ENCODE peak calls at places on chromosomes 2 and 18, in five cellular contexts. K is dorsolateral prefrontal cortex, D is cardiac muscle cell, G is heart left ventricle, F is A673. W is an unnamed sample.

GRCh38 chr18:12745095-12745820 is 42.4 kb downstream of the PSMG2 start:
- DNase-seq in F (peak; percentile 56), D (no peak), G (no peak), K (no peak), W (no peak)

GRCh38 chr2:234880551-234881211 is 71.1 kb upstream of the SH3BP4 start:
- DNase-seq in G (no peak), D (no peak), K (no peak), F (no peak), W (no peak)

GRCh38 chr18:24262097-24262496 is 123.2 kb downstream of the CABYR start:
- DNase-seq in K (no peak), F (no peak), D (no peak), G (no peak), W (no peak)

GRCh38 chr2:12197133-12197532 is 450.7 kb downstream of the LPIN1 start:
- DNase-seq in F (no peak), K (no peak), G (no peak), D (no peak), W (no peak)

GRCh38 chr2:74481961-74482800 is 617 bp downstream of the CCDC142 start:
- DNase-seq in F (no peak), K (no peak), D (peak; percentile 75), G (no peak), W (peak; percentile 68)

GRCh38 chr2:68253211-68254068 is 1.1 kb upstream of the PPP3R1 start:
- DNase-seq in D (no peak), K (no peak), G (no peak), F (peak; percentile 33), W (no peak)

GRCh38 chr2:81247648-81248047 is 943.1 kb upstream of the LRRTM1 start:
- DNase-seq in D (no peak), K (no peak), G (no peak), F (no peak), W (no peak)

GRCh38 chr2:98872526-98872925 is 63.5 kb downstream of the CRACDL start:
- DNase-seq in D (no peak), F (no peak), K (no peak), G (no peak), W (no peak)

GRCh38 chr2:183493060-183493459 is 368.8 kb downstream of the NUP35 start:
- DNase-seq in K (no peak), G (no peak), F (no peak), D (no peak), W (no peak)

GRCh38 chr18:29879763-29880162 is 1162.8 kb downstream of the DSC3 start:
- DNase-seq in F (peak; percentile 1), K (no peak), G (no peak), D (no peak), W (no peak)

GRCh38 chr2:159200498-159200897 is 86.0 kb downstream of the WDSUB1 start:
- DNase-seq in F (no peak), K (no peak), G (no peak), D (no peak), W (no peak)

GRCh38 chr2:170714156-170715061 is 728 bp upstream of the SP5 start:
- DNase-seq in F (peak; percentile 25), G (no peak), K (no peak), D (peak; percentile 57), W (peak; percentile 65)

GRCh38 chr2:170362895-170363582 is 185.1 kb downstream of the MYO3B start:
- DNase-seq in D (no peak), G (no peak), K (no peak), F (peak; percentile 44), W (no peak)

GRCh38 chr2:135227386-135227785 is 175.3 kb downstream of the RAB3GAP1 start:
- DNase-seq in K (no peak), D (no peak), F (no peak), G (no peak), W (no peak)

GRCh38 chr18:60067426-60068210 is 167.8 kb downstream of the PMAIP1 start:
- DNase-seq in K (no peak), D (peak; percentile 25), F (no peak), G (no peak), W (no peak)

GRCh38 chr2:69046221-69046662 is 33.3 kb downstream of the ANTXR1 start:
- DNase-seq in K (no peak), F (no peak), D (no peak), G (no peak), W (no peak)

GRCh38 chr2:127771756-127772155 is 39.2 kb downstream of the WDR33 start:
- DNase-seq in D (no peak), G (no peak), K (no peak), F (no peak), W (no peak)

GRCh38 chr2:215314896-215315295 is 3.0 kb downstream of the ATIC start:
- DNase-seq in G (no peak), D (no peak), K (no peak), F (no peak), W (no peak)

GRCh38 chr2:159124441-159124911 is 156.0 kb downstream of the TANC1 start:
- DNase-seq in F (peak; percentile 64), G (no peak), K (no peak), D (no peak), W (no peak)

GRCh38 chr2:195687320-195688086 is 30.5 kb downstream of the SLC39A10 start:
- DNase-seq in D (no peak), K (no peak), F (no peak), G (no peak), W (no peak)

GRCh38 chr2:85326946-85327756 is 638 bp downstream of the TGOLN2 start:
- DNase-seq in K (peak; percentile 58), F (peak; percentile 43), G (peak; percentile 66), D (peak; percentile 48), W (peak; percentile 42)

GRCh38 chr18:74806700-74807416 is 209.2 kb downstream of the ZNF407 start:
- DNase-seq in G (no peak), K (no peak), F (no peak), D (no peak), W (no peak)

GRCh38 chr2:75094405-75094804 is 104.9 kb downstream of the TACR1 start:
- DNase-seq in F (no peak), G (no peak), D (no peak), K (no peak), W (no peak)

GRCh38 chr18:69636529-69637301 is 236.0 kb downstream of the DOK6 start:
- DNase-seq in F (peak; percentile 40), D (no peak), G (no peak), K (no peak), W (no peak)

GRCh38 chr18:7741640-7742039 is 174.5 kb downstream of the PTPRM start:
- DNase-seq in D (no peak), K (no peak), G (no peak), F (no peak), W (no peak)

GRCh38 chr18:50748243-50749229 is 71.3 kb downstream of the MRO start:
- DNase-seq in G (no peak), F (peak; percentile 89), D (peak; percentile 31), K (no peak), W (peak; percentile 30)

GRCh38 chr2:239874636-239875356 is 150.3 kb downstream of the NDUFA10 start:
- DNase-seq in K (no peak), D (no peak), F (no peak), G (no peak), W (no peak)

GRCh38 chr2:158773121-158773520 is 22.0 kb upstream of the DAPL1 start:
- DNase-seq in G (no peak), D (no peak), F (no peak), K (no peak), W (no peak)

DNA sequence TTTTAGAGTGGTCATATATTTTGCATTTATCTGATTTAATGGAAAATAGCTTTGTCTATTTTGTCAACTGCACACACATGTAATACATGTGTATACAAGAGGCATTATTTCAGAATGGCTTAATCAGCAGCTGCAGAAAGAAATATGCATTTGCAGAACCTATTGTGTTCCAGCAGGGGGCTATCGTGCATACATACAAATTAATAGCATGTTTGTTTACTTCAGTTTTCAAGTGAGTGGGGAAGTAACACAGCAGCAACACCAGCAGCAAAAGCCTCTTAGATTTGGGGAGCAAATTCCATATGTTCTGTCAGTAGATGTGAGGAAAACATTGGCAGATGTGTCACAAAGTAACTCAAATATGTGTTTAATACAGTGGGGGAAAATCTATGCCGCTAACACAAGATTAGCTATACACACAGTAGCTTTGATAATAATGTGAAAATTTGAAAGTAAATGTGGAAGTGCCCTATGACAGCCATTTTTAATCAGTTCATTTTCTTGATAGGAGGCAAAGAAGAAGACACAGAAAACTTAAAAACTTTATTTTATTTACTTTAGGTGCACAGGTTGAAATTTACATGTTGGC is 218.1 kb downstream of the WDR7 start:
- DNase-seq in D (peak; percentile 56), G (no peak), K (no peak), F (peak; percentile 70), W (peak; percentile 11)
- TF ChIP-seq CTCF in D (peak; percentile 84), G (peak; percentile 58), K (peak; percentile 79), F (peak; percentile 79), W (peak; percentile 61)

GRCh38 chr2:151775057-151775740 is 40.9 kb upstream of the NEB start:
- DNase-seq in D (no peak), G (no peak), F (no peak), K (no peak), W (no peak)

GRCh38 chr2:151777911-151778310 is 43.6 kb upstream of the NEB start:
- DNase-seq in D (no peak), F (no peak), K (no peak), G (no peak), W (no peak)

GRCh38 chr2:151774506-151774905 is 40.2 kb upstream of the NEB start:
- DNase-seq in K (no peak), G (no peak), F (peak; percentile 76), D (no peak), W (no peak)

GRCh38 chr2:151776367-151776766 is 42.1 kb upstream of the NEB start:
- DNase-seq in G (no peak), D (no peak), K (no peak), F (no peak), W (no peak)

DNA sequence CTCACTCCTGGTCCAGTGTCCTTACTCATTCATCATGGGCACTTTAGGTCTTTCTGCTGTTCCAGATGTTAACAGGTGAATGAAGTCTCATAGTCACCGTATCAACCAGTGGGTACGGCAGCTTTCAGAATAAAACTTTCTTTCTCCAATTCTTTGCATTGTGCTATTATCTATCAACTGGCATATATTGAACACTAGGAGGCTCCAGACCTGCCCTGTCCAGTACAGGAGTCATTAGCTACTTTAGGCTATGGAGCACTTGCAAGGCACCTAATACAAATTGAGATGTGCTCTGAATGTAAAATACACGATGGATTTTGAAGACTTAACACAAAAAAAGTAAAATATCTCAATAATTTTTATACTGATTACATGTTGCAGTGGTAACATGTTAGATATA is 43.2 kb upstream of the NEB start:
- DNase-seq in F (no peak), D (no peak), G (no peak), K (no peak), W (no peak)
- TF ChIP-seq CTCF in F (peak; percentile 24), D (peak; percentile 18), G (no peak), K (no peak), W (no peak)

DNA sequence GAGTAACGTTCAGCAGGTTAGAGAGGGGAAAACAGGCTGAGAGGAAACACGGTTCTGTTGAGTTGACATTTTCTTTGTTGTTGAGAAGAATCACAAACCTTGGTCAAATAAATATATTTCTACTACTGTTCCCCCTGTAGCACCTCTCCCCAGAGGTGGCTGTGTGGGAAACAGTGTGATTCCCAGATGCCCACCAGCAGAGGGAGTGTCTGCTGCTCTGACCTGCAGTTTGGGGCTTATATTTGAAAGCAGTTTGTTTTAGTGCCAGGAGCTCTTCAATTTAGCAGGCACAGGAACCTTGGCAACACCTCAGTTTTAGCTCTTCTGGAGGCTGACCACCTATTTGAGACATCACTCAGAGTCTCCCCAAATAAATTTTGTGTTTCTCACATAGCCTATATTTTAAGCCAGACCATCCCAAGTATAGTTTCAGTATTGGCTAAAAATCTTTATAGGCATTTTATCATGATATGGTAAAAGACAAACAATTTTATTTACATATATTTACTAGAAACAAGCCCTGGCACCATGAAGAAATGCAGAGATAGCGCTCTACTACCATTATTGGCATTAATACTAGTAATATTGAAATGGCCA is 75.7 kb downstream of the PIK3C3 start:
- DNase-seq in G (no peak), K (no peak), F (peak; percentile 57), D (peak; percentile 61), W (peak; percentile 33)
- TF ChIP-seq CTCF in G (peak; percentile 16), K (peak; percentile 45), F (peak; percentile 73), D (peak; percentile 79), W (peak; percentile 50)

GRCh38 chr2:168160897-168161296 is 86.5 kb downstream of the STK39 start:
- DNase-seq in F (peak; percentile 69), K (no peak), D (no peak), G (no peak), W (no peak)
- TF ChIP-seq CTCF in F (peak; percentile 50), K (no peak), D (peak; percentile 7), G (peak; percentile 12), W (no peak)